ENCODE peak calls at places on chromosomes 4 and X, in seven cellular contexts. O is kidney epithelial cell, A is D721Med, V is NCI-H1092, Z is T-helper 2 cell, T is endothelial cell of umbilical vein, L is EL. C is an unnamed sample.

GRCh38 chr4:71202703-71203102 is 136.1 kb upstream of the SLC4A4 start:
- DNase-seq in A (no peak), Z (no peak), V (no peak), O (no peak), L (no peak), T (no peak), C (no peak)

GRCh38 chr4:164462471-164462870 is 291.5 kb upstream of the SMIM31 start:
- DNase-seq in T (no peak), L (no peak), V (no peak), Z (no peak), O (no peak), A (no peak), C (no peak)

GRCh38 chr4:89212666-89213381 is 94.8 kb downstream of the GPRIN3 start:
- DNase-seq in V (no peak), T (no peak), Z (no peak), A (no peak), O (no peak), L (no peak), C (no peak)

GRCh38 chr4:110193822-110194761 is 4.3 kb downstream of the ELOVL6 start:
- DNase-seq in T (peak), A (peak), O (peak), L (peak), V (peak), Z (peak), C (peak)

GRCh38 chr4:120395746-120396145 is 329.1 kb upstream of the MAD2L1 start:
- DNase-seq in L (no peak), Z (no peak), V (no peak), A (no peak), T (no peak), O (no peak), C (no peak)

GRCh38 chrX:13268874-13269273 is 51.0 kb downstream of the ATXN3L start:
- DNase-seq in L (no peak), V (no peak), O (no peak), Z (no peak), T (no peak), A (no peak), C (no peak)

GRCh38 chrX:41621236-41621651 is 67.5 kb upstream of the GPR34 start:
- DNase-seq in Z (no peak), O (no peak), A (no peak), T (peak), V (no peak), L (peak), C (no peak)

GRCh38 chr4:15914291-15914690 is 24.2 kb downstream of the FGFBP1 start:
- DNase-seq in Z (no peak), O (no peak), V (no peak), T (no peak), A (no peak), L (peak), C (no peak)

GRCh38 chrX:148885203-148885602 is 384.8 kb downstream of the AFF2 start:
- DNase-seq in Z (no peak), O (no peak), L (no peak), V (no peak), T (no peak), A (no peak), C (no peak)

GRCh38 chrX:16517206-16517605 is 132.8 kb upstream of the S100G start:
- DNase-seq in Z (no peak), L (no peak), O (no peak), T (no peak), V (no peak), A (no peak), C (no peak)

GRCh38 chrX:17030580-17031285 is 84.3 kb downstream of the REPS2 start:
- DNase-seq in T (no peak), V (no peak), Z (no peak), A (no peak), L (no peak), O (no peak), C (no peak)